ENCODE peak calls at places on chromosomes 16 and 17, in six cellular contexts. One of them, this sample, is unnamed.

GRCh38 chr16:2428051-2428786 is 1.0 kb upstream of the CCNF start:
- DNase-seq in body of pancreas: peak
- DNase-seq in non-pigmented ciliary epithelial cell: no peak
- DNase-seq in nucleus accumbens: no peak
- DNase-seq in ELF-1: peak
- DNase-seq in NCI-H460: no peak
- DNase-seq in this sample: no peak

GRCh38 chr17:77750427-77751043 is 208.0 kb upstream of the TNRC6C start:
- DNase-seq in body of pancreas: no peak
- DNase-seq in non-pigmented ciliary epithelial cell: no peak
- DNase-seq in nucleus accumbens: no peak
- DNase-seq in ELF-1: no peak
- DNase-seq in NCI-H460: no peak
- DNase-seq in this sample: no peak

GRCh38 chr17:82019905-82020873 is 2.5 kb downstream of the CENPX start:
- DNase-seq in body of pancreas: peak
- DNase-seq in non-pigmented ciliary epithelial cell: no peak
- DNase-seq in nucleus accumbens: no peak
- DNase-seq in ELF-1: peak
- DNase-seq in NCI-H460: peak
- DNase-seq in this sample: peak

GRCh38 chr17:60442271-60443201 is 20.2 kb downstream of the CHCT1 start:
- DNase-seq in body of pancreas: no peak
- DNase-seq in non-pigmented ciliary epithelial cell: no peak
- DNase-seq in nucleus accumbens: no peak
- DNase-seq in ELF-1: no peak
- DNase-seq in NCI-H460: no peak
- DNase-seq in this sample: no peak

GRCh38 chr17:59527931-59528330 is 37.5 kb upstream of the DHX40 start:
- DNase-seq in body of pancreas: no peak
- DNase-seq in non-pigmented ciliary epithelial cell: no peak
- DNase-seq in nucleus accumbens: no peak
- DNase-seq in ELF-1: no peak
- DNase-seq in NCI-H460: no peak
- DNase-seq in this sample: no peak

GRCh38 chr16:85428168-85428898 is 184.8 kb upstream of the GSE1 start:
- DNase-seq in body of pancreas: peak
- DNase-seq in non-pigmented ciliary epithelial cell: no peak
- DNase-seq in nucleus accumbens: no peak
- DNase-seq in ELF-1: peak
- DNase-seq in NCI-H460: peak
- DNase-seq in this sample: peak

GRCh38 chr17:49549311-49549605 is 26.4 kb upstream of the NXPH3 start:
- DNase-seq in body of pancreas: no peak
- DNase-seq in non-pigmented ciliary epithelial cell: no peak
- DNase-seq in nucleus accumbens: no peak
- DNase-seq in ELF-1: no peak
- DNase-seq in NCI-H460: no peak
- DNase-seq in this sample: no peak

GRCh38 chr17:28469376-28469775 is 4.1 kb upstream of the SLC13A2 start:
- DNase-seq in body of pancreas: no peak
- DNase-seq in non-pigmented ciliary epithelial cell: no peak
- DNase-seq in nucleus accumbens: no peak
- DNase-seq in ELF-1: no peak
- DNase-seq in NCI-H460: no peak
- DNase-seq in this sample: peak

GRCh38 chr16:2919511-2920255 is 8.0 kb downstream of the FLYWCH1 start:
- DNase-seq in body of pancreas: peak
- DNase-seq in non-pigmented ciliary epithelial cell: no peak
- DNase-seq in nucleus accumbens: peak
- DNase-seq in ELF-1: peak
- DNase-seq in NCI-H460: peak
- DNase-seq in this sample: no peak

GRCh38 chr17:66717680-66718079 is 117.2 kb upstream of the CACNG5 start:
- DNase-seq in body of pancreas: peak
- DNase-seq in non-pigmented ciliary epithelial cell: no peak
- DNase-seq in nucleus accumbens: no peak
- DNase-seq in ELF-1: no peak
- DNase-seq in NCI-H460: no peak
- DNase-seq in this sample: no peak

GRCh38 chr16:16172991-16173390 is 50.3 kb downstream of the ABCC6 start:
- DNase-seq in body of pancreas: no peak
- DNase-seq in non-pigmented ciliary epithelial cell: no peak
- DNase-seq in nucleus accumbens: no peak
- DNase-seq in ELF-1: no peak
- DNase-seq in NCI-H460: no peak
- DNase-seq in this sample: no peak

GRCh38 chr17:77728871-77729270 is 229.6 kb upstream of the TNRC6C start:
- DNase-seq in body of pancreas: no peak
- DNase-seq in non-pigmented ciliary epithelial cell: no peak
- DNase-seq in nucleus accumbens: no peak
- DNase-seq in ELF-1: no peak
- DNase-seq in NCI-H460: no peak
- DNase-seq in this sample: no peak

GRCh38 chr17:9905902-9906301 is 831 bp upstream of the RCVRN start:
- DNase-seq in body of pancreas: peak
- DNase-seq in non-pigmented ciliary epithelial cell: no peak
- DNase-seq in nucleus accumbens: no peak
- DNase-seq in ELF-1: peak
- DNase-seq in NCI-H460: peak
- DNase-seq in this sample: no peak

GRCh38 chr17:43468746-43469544 is 14.8 kb upstream of the DHX8 start:
- DNase-seq in body of pancreas: no peak
- DNase-seq in non-pigmented ciliary epithelial cell: peak
- DNase-seq in nucleus accumbens: no peak
- DNase-seq in ELF-1: no peak
- DNase-seq in NCI-H460: no peak
- DNase-seq in this sample: no peak

GRCh38 chr16:75301804-75302203 is 50.4 kb upstream of the BCAR1 start:
- DNase-seq in body of pancreas: no peak
- DNase-seq in non-pigmented ciliary epithelial cell: no peak
- DNase-seq in nucleus accumbens: no peak
- DNase-seq in ELF-1: no peak
- DNase-seq in NCI-H460: no peak
- DNase-seq in this sample: no peak

GRCh38 chr16:46765050-46765449 is 16.9 kb upstream of the MYLK3 start:
- DNase-seq in body of pancreas: no peak
- DNase-seq in non-pigmented ciliary epithelial cell: peak
- DNase-seq in nucleus accumbens: no peak
- DNase-seq in ELF-1: no peak
- DNase-seq in NCI-H460: no peak
- DNase-seq in this sample: no peak

GRCh38 chr17:81978901-81979298 is 1.5 kb downstream of the ASPSCR1 start:
- DNase-seq in body of pancreas: no peak
- DNase-seq in non-pigmented ciliary epithelial cell: no peak
- DNase-seq in nucleus accumbens: no peak
- DNase-seq in ELF-1: peak
- DNase-seq in NCI-H460: no peak
- DNase-seq in this sample: peak

GRCh38 chr17:49359990-49360795 is 1.9 kb downstream of the ZNF652 start:
- DNase-seq in body of pancreas: no peak
- DNase-seq in non-pigmented ciliary epithelial cell: no peak
- DNase-seq in nucleus accumbens: no peak
- DNase-seq in ELF-1: no peak
- DNase-seq in NCI-H460: no peak
- DNase-seq in this sample: no peak

GRCh38 chr17:55210292-55210691 is 54.5 kb upstream of the HLF start:
- DNase-seq in body of pancreas: no peak
- DNase-seq in non-pigmented ciliary epithelial cell: no peak
- DNase-seq in nucleus accumbens: no peak
- DNase-seq in ELF-1: no peak
- DNase-seq in NCI-H460: no peak
- DNase-seq in this sample: no peak

GRCh38 chr16:10827691-10828341 is 9.2 kb upstream of the TVP23A start:
- DNase-seq in body of pancreas: peak
- DNase-seq in non-pigmented ciliary epithelial cell: peak
- DNase-seq in nucleus accumbens: no peak
- DNase-seq in ELF-1: no peak
- DNase-seq in NCI-H460: no peak
- DNase-seq in this sample: peak

GRCh38 chr16:67284699-67285646 is 5.6 kb downstream of the PLEKHG4 start:
- DNase-seq in body of pancreas: peak
- DNase-seq in non-pigmented ciliary epithelial cell: no peak
- DNase-seq in nucleus accumbens: no peak
- DNase-seq in ELF-1: peak
- DNase-seq in NCI-H460: peak
- DNase-seq in this sample: peak

GRCh38 chr16:70553645-70554044 is 30.0 kb downstream of the SF3B3 start:
- DNase-seq in body of pancreas: no peak
- DNase-seq in non-pigmented ciliary epithelial cell: peak
- DNase-seq in nucleus accumbens: no peak
- DNase-seq in ELF-1: no peak
- DNase-seq in NCI-H460: no peak
- DNase-seq in this sample: no peak

GRCh38 chr17:10792156-10792555 is 11.7 kb downstream of the TMEM238L start:
- DNase-seq in body of pancreas: no peak
- DNase-seq in non-pigmented ciliary epithelial cell: no peak
- DNase-seq in nucleus accumbens: no peak
- DNase-seq in ELF-1: peak
- DNase-seq in NCI-H460: no peak
- DNase-seq in this sample: no peak

GRCh38 chr17:22517716-22518115 is 825.4 kb downstream of the KCNJ18 start:
- DNase-seq in body of pancreas: no peak
- DNase-seq in non-pigmented ciliary epithelial cell: no peak
- DNase-seq in nucleus accumbens: no peak
- DNase-seq in ELF-1: no peak
- DNase-seq in NCI-H460: no peak
- DNase-seq in this sample: no peak

GRCh38 chr17:6218333-6218732 is 148.2 kb downstream of the WSCD1 start:
- DNase-seq in body of pancreas: no peak
- DNase-seq in non-pigmented ciliary epithelial cell: no peak
- DNase-seq in nucleus accumbens: no peak
- DNase-seq in ELF-1: no peak
- DNase-seq in NCI-H460: no peak
- DNase-seq in this sample: no peak

GRCh38 chr16:12502671-12503070 is 301.0 kb downstream of the CPPED1 start:
- DNase-seq in body of pancreas: no peak
- DNase-seq in non-pigmented ciliary epithelial cell: no peak
- DNase-seq in nucleus accumbens: no peak
- DNase-seq in ELF-1: no peak
- DNase-seq in NCI-H460: no peak
- DNase-seq in this sample: no peak

GRCh38 chr16:72198641-72199250 is 26.8 kb upstream of the PMFBP1 start:
- DNase-seq in body of pancreas: peak
- DNase-seq in non-pigmented ciliary epithelial cell: no peak
- DNase-seq in nucleus accumbens: peak
- DNase-seq in ELF-1: no peak
- DNase-seq in NCI-H460: no peak
- DNase-seq in this sample: no peak

GRCh38 chr16:14186007-14186953 is 115.2 kb downstream of the MRTFB start:
- DNase-seq in body of pancreas: no peak
- DNase-seq in non-pigmented ciliary epithelial cell: no peak
- DNase-seq in nucleus accumbens: peak
- DNase-seq in ELF-1: peak
- DNase-seq in NCI-H460: no peak
- DNase-seq in this sample: no peak

This sample was measured in left lobe of liver.